ENCODE peak calls at places on chromosomes 11 and 22, in five cellular contexts. One of them, this sample, is unnamed.

GRCh38 chr11:110173775-110174644 is 80.8 kb downstream of the ZC3H12C start:
- DNase-seq in H1: peak
- DNase-seq in IMR-90: peak
- DNase-seq in mesendoderm: peak
- DNase-seq in neuronal stem cell: peak
- DNase-seq in this sample: peak

GRCh38 chr22:38309614-38310517 is 7.4 kb downstream of the CSNK1E start:
- DNase-seq in H1: no peak
- DNase-seq in IMR-90: no peak
- DNase-seq in mesendoderm: no peak
- DNase-seq in neuronal stem cell: no peak
- DNase-seq in this sample: peak

GRCh38 chr11:1532606-1533341 is 39.3 kb downstream of the DUSP8 start:
- DNase-seq in H1: no peak
- DNase-seq in IMR-90: no peak
- DNase-seq in mesendoderm: no peak
- DNase-seq in neuronal stem cell: no peak
- DNase-seq in this sample: no peak

GRCh38 chr11:57481315-57481714 is 21.0 kb downstream of the RTN4RL2 start:
- DNase-seq in H1: no peak
- DNase-seq in IMR-90: no peak
- DNase-seq in mesendoderm: no peak
- DNase-seq in neuronal stem cell: no peak
- DNase-seq in this sample: no peak

GRCh38 chr11:60950933-60951610 is 904 bp downstream of the SLC15A3 start:
- DNase-seq in H1: peak
- DNase-seq in IMR-90: no peak
- DNase-seq in mesendoderm: peak
- DNase-seq in neuronal stem cell: no peak
- DNase-seq in this sample: peak

GRCh38 chr11:91820709-91821108 is 403.9 kb upstream of the FAT3 start:
- DNase-seq in H1: no peak
- DNase-seq in IMR-90: no peak
- DNase-seq in mesendoderm: no peak
- DNase-seq in neuronal stem cell: no peak
- DNase-seq in this sample: no peak

GRCh38 chr22:31248965-31249940 is 37.2 kb downstream of the LIMK2 start:
- DNase-seq in H1: no peak
- DNase-seq in IMR-90: no peak
- DNase-seq in mesendoderm: no peak
- DNase-seq in neuronal stem cell: no peak
- DNase-seq in this sample: no peak

GRCh38 chr22:22776121-22776520 is 111.5 kb upstream of the IGLL5 start:
- DNase-seq in H1: no peak
- DNase-seq in IMR-90: no peak
- DNase-seq in mesendoderm: no peak
- DNase-seq in neuronal stem cell: no peak
- DNase-seq in this sample: no peak

GRCh38 chr22:32644252-32645100 is 157.0 kb upstream of the TIMP3 start:
- DNase-seq in H1: no peak
- DNase-seq in IMR-90: peak
- DNase-seq in mesendoderm: peak
- DNase-seq in neuronal stem cell: no peak
- DNase-seq in this sample: peak

GRCh38 chr11:125074511-125075241 is 11.6 kb downstream of the SLC37A2 start:
- DNase-seq in H1: no peak
- DNase-seq in IMR-90: no peak
- DNase-seq in mesendoderm: peak
- DNase-seq in neuronal stem cell: no peak
- DNase-seq in this sample: no peak

GRCh38 chr22:39244496-39245129 is at the start of gene PDGFB:
- DNase-seq in H1: no peak
- DNase-seq in IMR-90: no peak
- DNase-seq in mesendoderm: peak
- DNase-seq in neuronal stem cell: no peak
- DNase-seq in this sample: peak

GRCh38 chr11:118610773-118611432 is 3.5 kb downstream of the PHLDB1 start:
- DNase-seq in H1: peak
- DNase-seq in IMR-90: peak
- DNase-seq in mesendoderm: peak
- DNase-seq in neuronal stem cell: no peak
- DNase-seq in this sample: peak
- H3K4me3 ChIP-seq in H1: peak
- H3K4me3 ChIP-seq in IMR-90: peak
- H3K4me3 ChIP-seq in mesendoderm: no peak
- H3K4me3 ChIP-seq in neuronal stem cell: no peak
- H3K4me3 ChIP-seq in this sample: peak

DNA sequence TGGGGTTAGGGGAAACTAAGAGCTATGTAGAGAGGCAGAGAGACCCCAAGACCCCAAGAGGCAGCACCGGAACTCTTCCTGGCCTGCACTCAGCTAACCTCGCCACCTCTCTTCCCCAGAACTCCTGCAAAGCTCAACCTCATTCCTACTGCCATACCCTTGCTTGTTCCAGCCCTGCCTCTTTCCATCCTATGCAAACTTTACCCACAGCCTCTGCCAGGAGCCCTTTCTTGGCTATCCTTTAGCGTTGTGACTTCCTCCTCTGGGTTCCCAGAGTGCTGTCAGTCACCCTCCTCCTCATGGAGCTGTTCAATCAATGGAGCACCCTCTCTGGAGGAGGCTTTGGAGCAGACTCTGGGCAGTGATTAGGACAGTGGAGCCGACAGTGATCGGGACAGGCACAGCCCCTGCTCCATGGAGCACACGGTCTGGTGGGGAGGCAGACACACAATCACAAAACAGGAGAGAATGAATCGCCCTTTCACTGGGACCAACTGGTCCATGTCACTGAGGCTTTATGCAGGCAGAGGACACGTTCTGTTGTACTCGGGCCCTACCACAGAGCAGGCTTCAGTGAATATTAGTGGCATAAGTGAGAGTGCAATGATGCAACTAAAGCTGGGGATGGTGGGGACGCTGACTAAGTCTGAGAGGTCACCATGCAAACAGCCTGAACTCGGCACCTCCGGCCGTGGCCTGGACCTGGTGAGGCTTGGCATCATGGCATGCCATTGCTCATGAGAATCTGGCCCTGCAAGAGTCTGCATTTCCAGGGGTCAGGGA is 24.6 kb upstream of the P2RY2 start:
- DNase-seq in H1: no peak
- DNase-seq in IMR-90: no peak
- DNase-seq in mesendoderm: no peak
- DNase-seq in neuronal stem cell: no peak
- DNase-seq in this sample: no peak
- H2BK15ac ChIP-seq in H1: no peak
- H2BK15ac ChIP-seq in IMR-90: no peak
- H2BK15ac ChIP-seq in mesendoderm: no peak
- H2BK15ac ChIP-seq in neuronal stem cell: peak
- H2BK15ac ChIP-seq in this sample: no peak

GRCh38 chr22:43002198-43002577 is 12.8 kb downstream of the PACSIN2 start:
- DNase-seq in H1: no peak
- DNase-seq in IMR-90: peak
- DNase-seq in mesendoderm: peak
- DNase-seq in neuronal stem cell: no peak
- DNase-seq in this sample: peak
- H3K4me3 ChIP-seq in H1: no peak
- H3K4me3 ChIP-seq in IMR-90: no peak
- H3K4me3 ChIP-seq in mesendoderm: no peak
- H3K4me3 ChIP-seq in neuronal stem cell: no peak
- H3K4me3 ChIP-seq in this sample: no peak

DNA sequence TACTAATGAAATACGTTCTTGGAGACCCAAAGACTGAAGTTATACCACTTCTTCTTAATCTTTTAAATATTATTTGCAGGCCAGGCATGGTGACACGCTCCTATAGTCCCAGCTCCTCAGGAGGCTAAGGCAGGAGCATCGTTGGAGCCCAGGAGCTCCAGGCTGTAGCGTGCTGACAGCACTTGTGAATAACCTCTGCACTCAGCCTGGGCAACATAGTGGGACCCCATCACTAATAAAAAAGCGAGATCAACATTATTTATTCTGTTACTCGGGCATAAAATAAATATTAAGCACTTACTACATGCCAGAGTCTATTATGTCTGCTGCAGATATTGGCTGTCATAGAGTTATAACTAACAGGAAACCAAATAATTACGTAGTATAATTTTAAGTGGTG is 720 bp upstream of the MED17 start:
- DNase-seq in H1: no peak
- DNase-seq in IMR-90: no peak
- DNase-seq in mesendoderm: no peak
- DNase-seq in neuronal stem cell: no peak
- DNase-seq in this sample: no peak
- H2BK15ac ChIP-seq in H1: no peak
- H2BK15ac ChIP-seq in IMR-90: no peak
- H2BK15ac ChIP-seq in mesendoderm: no peak
- H2BK15ac ChIP-seq in neuronal stem cell: no peak
- H2BK15ac ChIP-seq in this sample: no peak

GRCh38 chr11:2825886-2826678 is 59.5 kb downstream of the CDKN1C start:
- DNase-seq in H1: no peak
- DNase-seq in IMR-90: peak
- DNase-seq in mesendoderm: peak
- DNase-seq in neuronal stem cell: peak
- DNase-seq in this sample: peak
- H3K4me3 ChIP-seq in H1: no peak
- H3K4me3 ChIP-seq in IMR-90: no peak
- H3K4me3 ChIP-seq in mesendoderm: no peak
- H3K4me3 ChIP-seq in neuronal stem cell: no peak
- H3K4me3 ChIP-seq in this sample: peak

This sample was measured in mesenchymal stem cell.